ENCODE peak calls at places on chromosomes 16 and 17, in six cellular contexts. F, B, Z, T, W and R are unnamed samples.

GRCh38 chr17:74386397-74386796 is 19.1 kb downstream of the GPR142 start:
- DNase-seq in T (no peak), W (peak), Z (peak), F (no peak), B (peak), R (no peak)

GRCh38 chr17:67751101-67752074 is 33.7 kb downstream of the NOL11 start:
- DNase-seq in F (no peak), Z (no peak), T (peak), B (no peak), W (no peak), R (peak)

GRCh38 chr17:68094481-68095078 is 59.0 kb downstream of the KPNA2 start:
- DNase-seq in F (no peak), B (no peak), T (no peak), W (no peak), Z (no peak), R (no peak)

GRCh38 chr17:62093188-62094155 is 28.4 kb upstream of the MED13 start:
- DNase-seq in Z (peak), W (no peak), T (no peak), B (peak), F (no peak), R (no peak)

GRCh38 chr16:27265982-27266381 is 2.6 kb downstream of the NSMCE1 start:
- DNase-seq in Z (no peak), F (no peak), W (no peak), B (no peak), T (no peak), R (no peak)

GRCh38 chr17:56347646-56348045 is 194.4 kb downstream of the ANKFN1 start:
- DNase-seq in W (no peak), F (no peak), T (no peak), Z (no peak), B (no peak), R (no peak)

GRCh38 chr17:73307130-73307529 is 4.7 kb downstream of the CDC42EP4 start:
- DNase-seq in F (peak), W (peak), B (no peak), T (peak), Z (peak), R (no peak)

GRCh38 chr17:75013077-75013391 is 564 bp downstream of the MRPL58 start:
- DNase-seq in T (no peak), B (no peak), W (no peak), F (no peak), Z (no peak), R (no peak)

GRCh38 chr16:53123753-53124152 is 69.0 kb downstream of the CHD9 start:
- DNase-seq in T (no peak), B (peak), F (no peak), Z (peak), W (no peak), R (no peak)

GRCh38 chr17:78879679-78880186 is 23.3 kb downstream of the CEP295NL start:
- DNase-seq in Z (no peak), F (peak), W (peak), B (peak), T (peak), R (no peak)

GRCh38 chr17:72476575-72476986 is 355.8 kb downstream of the SOX9 start:
- DNase-seq in Z (no peak), F (no peak), T (no peak), W (no peak), B (no peak), R (no peak)

GRCh38 chr17:38403491-38403890 is 24.8 kb upstream of the ARHGAP23 start:
- DNase-seq in B (peak), F (no peak), Z (peak), T (no peak), W (no peak), R (no peak)

GRCh38 chr17:78818932-78819331 is 21.7 kb downstream of the USP36 start:
- DNase-seq in F (no peak), W (no peak), B (no peak), Z (no peak), T (no peak), R (no peak)

GRCh38 chr16:66908762-66909559 is 9.7 kb downstream of the CDH16 start:
- DNase-seq in F (peak), B (no peak), T (no peak), Z (no peak), W (no peak), R (no peak)

GRCh38 chr16:88531931-88532433 is 38.2 kb upstream of the ZC3H18 start:
- DNase-seq in Z (no peak), W (no peak), T (no peak), F (no peak), B (no peak), R (no peak)

GRCh38 chr17:358491-359133 is 6.0 kb upstream of the RPH3AL start:
- DNase-seq in W (no peak), F (peak), Z (no peak), T (no peak), B (no peak), R (no peak)

GRCh38 chr16:2739555-2740435 is 12.6 kb upstream of the SRRM2 start:
- DNase-seq in F (no peak), W (no peak), B (no peak), Z (no peak), T (no peak), R (no peak)

GRCh38 chr17:64134996-64135395 is 5.1 kb upstream of the ERN1 start:
- DNase-seq in Z (no peak), F (no peak), W (no peak), T (no peak), B (no peak), R (no peak)